ENCODE peak calls at places on chromosome 10, in eight cellular contexts. One of them, this sample, is unnamed.

GRCh38 chr10:51029172-51029641 is 45.1 kb upstream of the PRKG1 start:
- DNase-seq in H7: no peak
- DNase-seq in SJSA1: no peak
- DNase-seq in gastrocnemius medialis: no peak
- DNase-seq in CD4-positive, alpha-beta memory T cell: no peak
- DNase-seq in transverse colon: no peak
- DNase-seq in fibroblast of pulmonary artery: no peak
- DNase-seq in neural progenitor cell: no peak
- DNase-seq in this sample: peak

GRCh38 chr10:132503581-132504421 is 33.8 kb upstream of the INPP5A start:
- DNase-seq in H7: no peak
- DNase-seq in SJSA1: no peak
- DNase-seq in gastrocnemius medialis: no peak
- DNase-seq in CD4-positive, alpha-beta memory T cell: no peak
- DNase-seq in transverse colon: no peak
- DNase-seq in fibroblast of pulmonary artery: no peak
- DNase-seq in neural progenitor cell: no peak
- DNase-seq in this sample: no peak

GRCh38 chr10:91709394-91709798 is 76.5 kb upstream of the PPP1R3C start:
- DNase-seq in H7: no peak
- DNase-seq in SJSA1: no peak
- DNase-seq in gastrocnemius medialis: no peak
- DNase-seq in CD4-positive, alpha-beta memory T cell: no peak
- DNase-seq in transverse colon: no peak
- DNase-seq in fibroblast of pulmonary artery: peak
- DNase-seq in neural progenitor cell: no peak
- DNase-seq in this sample: no peak

GRCh38 chr10:80855348-80855971 is 317.8 kb downstream of the SH2D4B start:
- DNase-seq in H7: peak
- DNase-seq in SJSA1: no peak
- DNase-seq in gastrocnemius medialis: no peak
- DNase-seq in CD4-positive, alpha-beta memory T cell: no peak
- DNase-seq in transverse colon: no peak
- DNase-seq in fibroblast of pulmonary artery: no peak
- DNase-seq in neural progenitor cell: peak
- DNase-seq in this sample: no peak

GRCh38 chr10:64534616-64535015 is 1013.4 kb downstream of the REEP3 start:
- DNase-seq in H7: no peak
- DNase-seq in SJSA1: no peak
- DNase-seq in gastrocnemius medialis: no peak
- DNase-seq in CD4-positive, alpha-beta memory T cell: no peak
- DNase-seq in transverse colon: no peak
- DNase-seq in fibroblast of pulmonary artery: no peak
- DNase-seq in neural progenitor cell: no peak
- DNase-seq in this sample: no peak

GRCh38 chr10:87531908-87532622 is 27.4 kb downstream of the MINPP1 start:
- DNase-seq in H7: no peak
- DNase-seq in SJSA1: peak
- DNase-seq in gastrocnemius medialis: no peak
- DNase-seq in CD4-positive, alpha-beta memory T cell: no peak
- DNase-seq in transverse colon: no peak
- DNase-seq in fibroblast of pulmonary artery: peak
- DNase-seq in neural progenitor cell: no peak
- DNase-seq in this sample: peak

GRCh38 chr10:132654121-132654571 is 116.6 kb downstream of the INPP5A start:
- DNase-seq in H7: peak
- DNase-seq in SJSA1: no peak
- DNase-seq in gastrocnemius medialis: no peak
- DNase-seq in CD4-positive, alpha-beta memory T cell: no peak
- DNase-seq in transverse colon: no peak
- DNase-seq in fibroblast of pulmonary artery: no peak
- DNase-seq in neural progenitor cell: no peak
- DNase-seq in this sample: no peak

GRCh38 chr10:130027716-130028464 is 63.8 kb upstream of the EBF3 start:
- DNase-seq in H7: no peak
- DNase-seq in SJSA1: no peak
- DNase-seq in gastrocnemius medialis: no peak
- DNase-seq in CD4-positive, alpha-beta memory T cell: no peak
- DNase-seq in transverse colon: no peak
- DNase-seq in fibroblast of pulmonary artery: peak
- DNase-seq in neural progenitor cell: no peak
- DNase-seq in this sample: no peak

GRCh38 chr10:14074062-14074884 is 256.5 kb downstream of the FRMD4A start:
- DNase-seq in H7: peak
- DNase-seq in SJSA1: peak
- DNase-seq in gastrocnemius medialis: peak
- DNase-seq in CD4-positive, alpha-beta memory T cell: no peak
- DNase-seq in transverse colon: peak
- DNase-seq in fibroblast of pulmonary artery: peak
- DNase-seq in neural progenitor cell: no peak
- DNase-seq in this sample: peak

GRCh38 chr10:111240348-111240747 is 163.5 kb downstream of the ADRA2A start:
- DNase-seq in H7: no peak
- DNase-seq in SJSA1: no peak
- DNase-seq in gastrocnemius medialis: no peak
- DNase-seq in CD4-positive, alpha-beta memory T cell: no peak
- DNase-seq in transverse colon: no peak
- DNase-seq in fibroblast of pulmonary artery: no peak
- DNase-seq in neural progenitor cell: no peak
- DNase-seq in this sample: no peak

GRCh38 chr10:7529638-7530037 is 118.8 kb upstream of the SFMBT2 start:
- DNase-seq in H7: peak
- DNase-seq in SJSA1: peak
- DNase-seq in gastrocnemius medialis: no peak
- DNase-seq in CD4-positive, alpha-beta memory T cell: no peak
- DNase-seq in transverse colon: no peak
- DNase-seq in fibroblast of pulmonary artery: peak
- DNase-seq in neural progenitor cell: peak
- DNase-seq in this sample: no peak

GRCh38 chr10:103678104-103678526 is 177.3 kb downstream of the SH3PXD2A start:
- DNase-seq in H7: peak
- DNase-seq in SJSA1: peak
- DNase-seq in gastrocnemius medialis: peak
- DNase-seq in CD4-positive, alpha-beta memory T cell: peak
- DNase-seq in transverse colon: peak
- DNase-seq in fibroblast of pulmonary artery: peak
- DNase-seq in neural progenitor cell: peak
- DNase-seq in this sample: peak

GRCh38 chr10:5800782-5801181 is 12.5 kb downstream of the GDI2 start:
- DNase-seq in H7: no peak
- DNase-seq in SJSA1: no peak
- DNase-seq in gastrocnemius medialis: no peak
- DNase-seq in CD4-positive, alpha-beta memory T cell: no peak
- DNase-seq in transverse colon: no peak
- DNase-seq in fibroblast of pulmonary artery: no peak
- DNase-seq in neural progenitor cell: no peak
- DNase-seq in this sample: no peak

GRCh38 chr10:47290338-47290737 is 9.7 kb upstream of the GDF10 start:
- DNase-seq in H7: no peak
- DNase-seq in SJSA1: no peak
- DNase-seq in gastrocnemius medialis: no peak
- DNase-seq in CD4-positive, alpha-beta memory T cell: no peak
- DNase-seq in transverse colon: no peak
- DNase-seq in fibroblast of pulmonary artery: no peak
- DNase-seq in neural progenitor cell: no peak
- DNase-seq in this sample: no peak

GRCh38 chr10:78335691-78336401 is 302.2 kb downstream of the RPS24 start:
- DNase-seq in H7: no peak
- DNase-seq in SJSA1: no peak
- DNase-seq in gastrocnemius medialis: no peak
- DNase-seq in CD4-positive, alpha-beta memory T cell: no peak
- DNase-seq in transverse colon: no peak
- DNase-seq in fibroblast of pulmonary artery: no peak
- DNase-seq in neural progenitor cell: no peak
- DNase-seq in this sample: peak

GRCh38 chr10:79559726-79560125 is 481 bp downstream of the SFTPA2 start:
- DNase-seq in H7: no peak
- DNase-seq in SJSA1: no peak
- DNase-seq in gastrocnemius medialis: no peak
- DNase-seq in CD4-positive, alpha-beta memory T cell: no peak
- DNase-seq in transverse colon: no peak
- DNase-seq in fibroblast of pulmonary artery: peak
- DNase-seq in neural progenitor cell: no peak
- DNase-seq in this sample: no peak

GRCh38 chr10:132654708-132655661 is 117.4 kb downstream of the INPP5A start:
- DNase-seq in H7: peak
- DNase-seq in SJSA1: peak
- DNase-seq in gastrocnemius medialis: no peak
- DNase-seq in CD4-positive, alpha-beta memory T cell: peak
- DNase-seq in transverse colon: peak
- DNase-seq in fibroblast of pulmonary artery: peak
- DNase-seq in neural progenitor cell: peak
- DNase-seq in this sample: no peak

GRCh38 chr10:34538291-34538829 is 276.7 kb downstream of the PARD3 start:
- DNase-seq in H7: peak
- DNase-seq in SJSA1: peak
- DNase-seq in gastrocnemius medialis: no peak
- DNase-seq in CD4-positive, alpha-beta memory T cell: no peak
- DNase-seq in transverse colon: no peak
- DNase-seq in fibroblast of pulmonary artery: peak
- DNase-seq in neural progenitor cell: no peak
- DNase-seq in this sample: no peak

GRCh38 chr10:76111986-76112825 is 680.8 kb downstream of the LRMDA start:
- DNase-seq in H7: peak
- DNase-seq in SJSA1: no peak
- DNase-seq in gastrocnemius medialis: no peak
- DNase-seq in CD4-positive, alpha-beta memory T cell: no peak
- DNase-seq in transverse colon: no peak
- DNase-seq in fibroblast of pulmonary artery: no peak
- DNase-seq in neural progenitor cell: no peak
- DNase-seq in this sample: no peak

GRCh38 chr10:76112826-76113150 is 681.4 kb downstream of the LRMDA start:
- DNase-seq in H7: no peak
- DNase-seq in SJSA1: no peak
- DNase-seq in gastrocnemius medialis: no peak
- DNase-seq in CD4-positive, alpha-beta memory T cell: no peak
- DNase-seq in transverse colon: no peak
- DNase-seq in fibroblast of pulmonary artery: no peak
- DNase-seq in neural progenitor cell: no peak
- DNase-seq in this sample: no peak

GRCh38 chr10:76108563-76108962 is 677.1 kb downstream of the LRMDA start:
- DNase-seq in H7: no peak
- DNase-seq in SJSA1: no peak
- DNase-seq in gastrocnemius medialis: no peak
- DNase-seq in CD4-positive, alpha-beta memory T cell: no peak
- DNase-seq in transverse colon: no peak
- DNase-seq in fibroblast of pulmonary artery: no peak
- DNase-seq in neural progenitor cell: no peak
- DNase-seq in this sample: no peak

GRCh38 chr10:76113952-76114351 is 682.5 kb downstream of the LRMDA start:
- DNase-seq in H7: no peak
- DNase-seq in SJSA1: no peak
- DNase-seq in gastrocnemius medialis: no peak
- DNase-seq in CD4-positive, alpha-beta memory T cell: no peak
- DNase-seq in transverse colon: no peak
- DNase-seq in fibroblast of pulmonary artery: peak
- DNase-seq in neural progenitor cell: peak
- DNase-seq in this sample: no peak

GRCh38 chr10:76111404-76111803 is 680.0 kb downstream of the LRMDA start:
- DNase-seq in H7: no peak
- DNase-seq in SJSA1: no peak
- DNase-seq in gastrocnemius medialis: no peak
- DNase-seq in CD4-positive, alpha-beta memory T cell: no peak
- DNase-seq in transverse colon: no peak
- DNase-seq in fibroblast of pulmonary artery: no peak
- DNase-seq in neural progenitor cell: no peak
- DNase-seq in this sample: no peak
- H3K4me3 ChIP-seq in H7: no peak
- H3K4me3 ChIP-seq in SJSA1: no peak
- H3K4me3 ChIP-seq in gastrocnemius medialis: no peak
- H3K4me3 ChIP-seq in CD4-positive, alpha-beta memory T cell: no peak
- H3K4me3 ChIP-seq in transverse colon: no peak
- H3K4me3 ChIP-seq in fibroblast of pulmonary artery: no peak
- H3K4me3 ChIP-seq in neural progenitor cell: no peak
- H3K4me3 ChIP-seq in this sample: no peak

GRCh38 chr10:119686465-119687191 is 35.4 kb downstream of the BAG3 start:
- DNase-seq in H7: peak
- DNase-seq in SJSA1: peak
- DNase-seq in gastrocnemius medialis: peak
- DNase-seq in CD4-positive, alpha-beta memory T cell: peak
- DNase-seq in transverse colon: peak
- DNase-seq in fibroblast of pulmonary artery: peak
- DNase-seq in neural progenitor cell: peak
- DNase-seq in this sample: peak
- H3K4me3 ChIP-seq in H7: peak
- H3K4me3 ChIP-seq in SJSA1: peak
- H3K4me3 ChIP-seq in gastrocnemius medialis: no peak
- H3K4me3 ChIP-seq in CD4-positive, alpha-beta memory T cell: peak
- H3K4me3 ChIP-seq in transverse colon: peak
- H3K4me3 ChIP-seq in fibroblast of pulmonary artery: peak
- H3K4me3 ChIP-seq in neural progenitor cell: peak
- H3K4me3 ChIP-seq in this sample: no peak

GRCh38 chr10:125883198-125883597 is 2.1 kb upstream of the DHX32 start:
- DNase-seq in H7: no peak
- DNase-seq in SJSA1: no peak
- DNase-seq in gastrocnemius medialis: no peak
- DNase-seq in CD4-positive, alpha-beta memory T cell: no peak
- DNase-seq in transverse colon: no peak
- DNase-seq in fibroblast of pulmonary artery: no peak
- DNase-seq in neural progenitor cell: no peak
- DNase-seq in this sample: no peak

GRCh38 chr10:125882596-125882995 is 1.5 kb upstream of the DHX32 start:
- DNase-seq in H7: no peak
- DNase-seq in SJSA1: no peak
- DNase-seq in gastrocnemius medialis: no peak
- DNase-seq in CD4-positive, alpha-beta memory T cell: no peak
- DNase-seq in transverse colon: no peak
- DNase-seq in fibroblast of pulmonary artery: peak
- DNase-seq in neural progenitor cell: no peak
- DNase-seq in this sample: no peak

GRCh38 chr10:125880719-125881118 is 373 bp downstream of the DHX32 start:
- DNase-seq in H7: no peak
- DNase-seq in SJSA1: no peak
- DNase-seq in gastrocnemius medialis: no peak
- DNase-seq in CD4-positive, alpha-beta memory T cell: no peak
- DNase-seq in transverse colon: no peak
- DNase-seq in fibroblast of pulmonary artery: no peak
- DNase-seq in neural progenitor cell: peak
- DNase-seq in this sample: no peak

GRCh38 chr10:125878957-125879835 is 1.9 kb downstream of the DHX32 start:
- DNase-seq in H7: no peak
- DNase-seq in SJSA1: peak
- DNase-seq in gastrocnemius medialis: no peak
- DNase-seq in CD4-positive, alpha-beta memory T cell: no peak
- DNase-seq in transverse colon: no peak
- DNase-seq in fibroblast of pulmonary artery: peak
- DNase-seq in neural progenitor cell: no peak
- DNase-seq in this sample: no peak

GRCh38 chr10:125881192-125881591 is at the start of gene DHX32:
- DNase-seq in H7: peak
- DNase-seq in SJSA1: no peak
- DNase-seq in gastrocnemius medialis: no peak
- DNase-seq in CD4-positive, alpha-beta memory T cell: no peak
- DNase-seq in transverse colon: no peak
- DNase-seq in fibroblast of pulmonary artery: no peak
- DNase-seq in neural progenitor cell: peak
- DNase-seq in this sample: no peak
- H3K4me3 ChIP-seq in H7: no peak
- H3K4me3 ChIP-seq in SJSA1: no peak
- H3K4me3 ChIP-seq in gastrocnemius medialis: no peak
- H3K4me3 ChIP-seq in CD4-positive, alpha-beta memory T cell: no peak
- H3K4me3 ChIP-seq in transverse colon: no peak
- H3K4me3 ChIP-seq in fibroblast of pulmonary artery: no peak
- H3K4me3 ChIP-seq in neural progenitor cell: peak
- H3K4me3 ChIP-seq in this sample: no peak

GRCh38 chr10:100907773-100908172 is 5.0 kb upstream of the SLF2 start:
- DNase-seq in H7: no peak
- DNase-seq in SJSA1: peak
- DNase-seq in gastrocnemius medialis: no peak
- DNase-seq in CD4-positive, alpha-beta memory T cell: no peak
- DNase-seq in transverse colon: no peak
- DNase-seq in fibroblast of pulmonary artery: no peak
- DNase-seq in neural progenitor cell: no peak
- DNase-seq in this sample: no peak
- H3K4me3 ChIP-seq in H7: no peak
- H3K4me3 ChIP-seq in SJSA1: no peak
- H3K4me3 ChIP-seq in gastrocnemius medialis: no peak
- H3K4me3 ChIP-seq in CD4-positive, alpha-beta memory T cell: no peak
- H3K4me3 ChIP-seq in transverse colon: no peak
- H3K4me3 ChIP-seq in fibroblast of pulmonary artery: no peak
- H3K4me3 ChIP-seq in neural progenitor cell: no peak
- H3K4me3 ChIP-seq in this sample: no peak

This sample was measured in lower leg skin.